ENCODE peak calls at places on chromosomes 13 and 19, in eight cellular contexts. Q, E, Z, X, F, N, K and C are unnamed samples.

GRCh38 chr19:872266-872951 is 12.9 kb downstream of the CFD start:
- DNase-seq in Q (peak), N (peak), K (peak), Z (peak), F (no peak), X (peak), E (peak), C (peak)

GRCh38 chr19:58356236-58356970 is 3.1 kb upstream of the A1BG start:
- DNase-seq in E (no peak), F (no peak), Q (no peak), Z (no peak), X (no peak), K (no peak), N (peak), C (no peak)

GRCh38 chr13:26950546-26950945 is 190.0 kb upstream of the GPR12 start:
- DNase-seq in F (no peak), E (no peak), X (no peak), Z (no peak), Q (no peak), K (no peak), N (no peak), C (no peak)

GRCh38 chr19:507286-508203 is at the start of gene TPGS1:
- DNase-seq in N (peak), Q (peak), X (peak), K (peak), Z (peak), F (peak), E (peak), C (peak)

GRCh38 chr13:32829269-32829668 is 187.0 kb upstream of the KL start:
- DNase-seq in Z (no peak), E (no peak), Q (no peak), F (no peak), K (no peak), X (no peak), N (no peak), C (no peak)

GRCh38 chr13:109881347-109881725 is 95.0 kb upstream of the IRS2 start:
- DNase-seq in F (no peak), E (no peak), N (no peak), Q (no peak), K (no peak), Z (no peak), X (no peak), C (no peak)

GRCh38 chr19:988081-988480 is 3.9 kb downstream of the WDR18 start:
- DNase-seq in K (no peak), F (no peak), Z (no peak), X (no peak), E (no peak), N (no peak), Q (no peak), C (no peak)

GRCh38 chr19:3836887-3837286 is 32.0 kb downstream of the ZFR2 start:
- DNase-seq in X (no peak), K (no peak), F (no peak), Q (no peak), N (no peak), Z (no peak), E (no peak), C (no peak)

GRCh38 chr13:26787961-26788360 is 27.4 kb upstream of the GPR12 start:
- DNase-seq in N (no peak), E (no peak), K (no peak), Q (no peak), Z (no peak), X (no peak), F (no peak), C (no peak)

GRCh38 chr19:33215438-33216197 is 10.0 kb downstream of the SLC7A10 start:
- DNase-seq in F (no peak), X (no peak), Q (no peak), N (no peak), E (no peak), Z (no peak), K (no peak), C (no peak)

GRCh38 chr13:22114630-22115311 is 443.9 kb downstream of the FGF9 start:
- DNase-seq in Z (peak), N (no peak), E (no peak), F (no peak), K (no peak), X (no peak), Q (peak), C (no peak)

GRCh38 chr13:30806784-30807183 is 71.4 kb downstream of the ALOX5AP start:
- DNase-seq in F (no peak), E (no peak), Z (no peak), Q (no peak), X (no peak), K (no peak), N (no peak), C (no peak)

GRCh38 chr13:105603283-105603682 is 932.2 kb downstream of the EFNB2 start:
- DNase-seq in Q (no peak), E (peak), Z (no peak), F (peak), K (no peak), N (no peak), X (no peak), C (no peak)

GRCh38 chr13:72290962-72291681 is 424.1 kb upstream of the DACH1 start:
- DNase-seq in Z (no peak), Q (no peak), N (no peak), X (no peak), F (no peak), K (no peak), E (no peak), C (peak)

GRCh38 chr13:51663980-51664957 is 80.0 kb downstream of the WDFY2 start:
- DNase-seq in E (no peak), F (no peak), K (no peak), N (no peak), Q (no peak), Z (no peak), X (no peak), C (no peak)